ENCODE peak calls at places on chromosomes 2 and 18, in six cellular contexts. P, W, I, B, G and E are unnamed samples.

GRCh38 chr2:188931361-188931760 is 42.8 kb upstream of the COL3A1 start:
- DNase-seq in P (no peak), G (no peak), B (no peak), I (no peak), W (no peak), E (no peak)

GRCh38 chr18:59835656-59836379 is 64.0 kb upstream of the PMAIP1 start:
- DNase-seq in G (no peak), I (peak), W (peak), B (no peak), P (no peak), E (no peak)

GRCh38 chr2:156437272-156437671 is 1.1 kb downstream of the GPD2 start:
- DNase-seq in B (no peak), W (no peak), P (no peak), G (no peak), I (no peak), E (no peak)

GRCh38 chr18:75854174-75854573 is 426.7 kb upstream of the SMIM21 start:
- DNase-seq in I (peak), G (peak), W (peak), B (peak), P (peak), E (no peak)

GRCh38 chr18:39455300-39455699 is 1889.7 kb upstream of the CELF4 start:
- DNase-seq in B (no peak), I (no peak), P (peak), G (no peak), W (no peak), E (peak)

GRCh38 chr2:7516447-7517121 is 599.4 kb downstream of the RNF144A start:
- DNase-seq in G (no peak), B (no peak), W (no peak), P (peak), I (no peak), E (no peak)

GRCh38 chr18:34023471-34023870 is 201.2 kb downstream of the NOL4 start:
- DNase-seq in G (no peak), B (no peak), P (no peak), I (peak), W (peak), E (peak)

GRCh38 chr2:202051499-202052161 is 18.0 kb downstream of the FZD7 start:
- DNase-seq in I (peak), P (no peak), G (no peak), W (no peak), B (no peak), E (no peak)

GRCh38 chr2:240857039-240858008 is 11.3 kb upstream of the AGXT start:
- DNase-seq in W (no peak), P (no peak), I (no peak), G (no peak), B (no peak), E (no peak)

GRCh38 chr18:54878662-54879058 is 50.4 kb downstream of the RAB27B start:
- DNase-seq in B (no peak), P (no peak), G (no peak), W (no peak), I (no peak), E (no peak)

GRCh38 chr2:71905205-71905604 is 242.5 kb downstream of the CYP26B1 start:
- DNase-seq in W (no peak), I (no peak), P (peak), B (no peak), G (no peak), E (no peak)

GRCh38 chr2:98829586-98830270 is 98.8 kb upstream of the MGAT4A start:
- DNase-seq in W (no peak), G (no peak), I (no peak), P (peak), B (no peak), E (no peak)

GRCh38 chr2:237304763-237305514 is 109.0 kb downstream of the COL6A3 start:
- DNase-seq in W (no peak), P (peak), I (no peak), B (peak), G (no peak), E (no peak)

GRCh38 chr2:202339052-202339870 is 36.9 kb upstream of the BMPR2 start:
- DNase-seq in P (peak), G (peak), B (no peak), W (no peak), I (no peak), E (no peak)

GRCh38 chr2:9463698-9464034 is 10.7 kb upstream of the IAH1 start:
- DNase-seq in P (no peak), I (no peak), B (no peak), W (no peak), G (no peak), E (no peak)

GRCh38 chr2:167783266-167784070 is 463.9 kb downstream of the STK39 start:
- DNase-seq in B (no peak), G (no peak), P (no peak), I (peak), W (no peak), E (peak)

DNA sequence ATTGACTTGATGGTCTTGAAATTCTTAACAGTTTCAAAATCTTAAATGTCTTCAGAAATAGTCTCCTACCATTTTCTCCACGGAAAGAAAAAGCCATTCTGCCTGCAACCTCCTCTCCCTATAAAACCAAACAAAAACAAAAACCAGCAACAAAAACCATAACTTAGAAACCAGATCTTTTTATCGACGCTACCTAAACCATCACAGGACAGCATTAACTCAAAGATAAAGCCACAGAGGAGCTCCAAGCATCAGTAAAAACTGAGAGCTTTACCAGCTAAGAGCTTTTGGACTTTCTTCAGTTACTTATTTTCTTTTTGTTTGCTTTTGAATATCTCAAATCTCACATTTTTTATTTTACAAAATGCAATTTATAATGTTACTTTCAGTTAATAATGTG is 12.8 kb downstream of the CD226 start:
- DNase-seq in G (no peak), P (no peak), W (no peak), I (no peak), B (no peak), E (no peak)
- H3K4me3 ChIP-seq in G (no peak), P (no peak), W (no peak), I (no peak), B (no peak), E (no peak)

DNA sequence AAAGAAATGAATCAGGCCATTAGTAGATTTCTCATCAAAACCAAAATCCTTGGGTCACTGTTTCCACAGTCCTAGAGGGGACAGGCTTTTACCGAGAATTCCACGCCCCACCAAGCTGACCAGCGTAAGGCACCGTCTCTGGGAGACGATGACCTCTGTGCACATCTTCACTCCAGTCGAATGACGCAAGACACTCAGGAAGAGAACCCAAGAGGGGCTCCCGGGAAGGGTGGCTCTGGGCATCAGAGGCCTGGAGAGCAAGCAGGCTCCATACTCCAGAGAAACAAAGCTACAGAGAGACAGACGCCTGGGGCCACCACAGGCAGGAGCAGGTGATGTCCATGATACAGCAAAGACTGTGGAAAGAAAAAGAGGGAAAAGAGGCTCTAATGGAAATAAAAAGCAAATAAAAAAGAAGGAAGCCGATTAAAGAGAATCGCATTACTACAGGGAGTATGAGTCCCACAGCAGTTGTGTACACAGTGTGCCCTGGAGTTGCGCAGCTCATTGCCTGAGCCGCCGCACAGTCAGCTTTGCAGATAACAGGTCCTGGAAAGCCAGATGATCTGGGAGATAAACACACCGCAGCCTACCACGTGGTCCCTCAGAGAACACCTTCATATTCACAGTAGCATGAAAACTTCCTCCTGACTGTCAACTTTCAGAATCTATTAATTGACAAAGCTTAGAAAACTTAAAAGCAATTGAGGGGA is 572.7 kb upstream of the SALL3 start:
- DNase-seq in W (no peak), P (no peak), G (no peak), B (no peak), I (no peak), E (no peak)
- H3K4me3 ChIP-seq in W (no peak), P (no peak), G (no peak), B (no peak), I (no peak), E (no peak)

GRCh38 chr2:104845552-104845931 is 8.4 kb upstream of the POU3F3 start:
- DNase-seq in P (no peak), I (peak), G (no peak), B (no peak), W (no peak), E (no peak)
- H3K4me3 ChIP-seq in P (no peak), I (peak), G (peak), B (no peak), W (peak), E (peak)

DNA sequence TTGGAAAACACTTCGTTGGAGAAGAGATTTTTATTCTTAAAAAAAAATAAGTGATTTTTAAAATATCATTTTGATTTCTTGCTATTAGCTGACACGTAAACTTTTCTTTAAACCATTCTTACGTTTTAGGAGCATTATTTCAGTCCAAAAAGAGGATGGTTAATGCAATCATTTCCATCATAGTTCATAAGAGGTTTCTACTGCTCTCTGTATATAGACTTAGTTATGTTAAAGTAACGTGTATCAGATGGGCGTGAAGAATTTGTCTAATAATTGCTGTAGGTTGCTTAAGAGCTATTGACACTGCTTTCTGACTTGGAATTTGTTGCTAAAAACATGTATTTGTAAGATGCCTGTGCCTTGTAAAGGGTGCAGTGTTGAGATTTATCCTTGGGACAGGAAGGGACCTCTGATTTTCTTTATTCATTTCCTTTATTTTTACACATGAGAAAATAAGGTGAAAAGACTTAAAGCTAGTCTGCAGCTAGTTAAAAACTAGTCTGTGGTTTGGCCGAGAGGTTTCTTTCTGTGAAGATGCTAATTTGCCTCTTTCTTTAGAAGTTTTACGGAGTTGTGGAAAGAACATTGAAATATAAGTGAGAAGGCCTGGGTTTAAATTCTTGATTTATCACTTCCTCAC is 2.9 kb downstream of the ANKRD12 start:
- DNase-seq in P (no peak), B (peak), W (no peak), I (no peak), G (no peak), E (no peak)
- H3K4me3 ChIP-seq in P (peak), B (no peak), W (no peak), I (no peak), G (no peak), E (no peak)

GRCh38 chr2:180735799-180736198 is 244.6 kb upstream of the UBE2E3 start:
- DNase-seq in I (no peak), B (no peak), W (no peak), P (no peak), G (no peak), E (no peak)
- H3K4me3 ChIP-seq in I (no peak), B (no peak), W (no peak), P (no peak), G (no peak), E (no peak)

GRCh38 chr2:19362652-19363473 is 4.4 kb upstream of the OSR1 start:
- DNase-seq in B (peak), W (no peak), G (peak), P (peak), I (peak), E (no peak)
- H3K4me3 ChIP-seq in B (peak), W (no peak), G (peak), P (peak), I (peak), E (peak)